ENCODE peak calls at places on chromosomes 6 and 20, in four cellular contexts. F, W, K and U are unnamed samples.

GRCh38 chr6:77461796-77462195 is 1.5 kb downstream of the HTR1B start:
- DNase-seq in F (no peak), W (no peak), K (no peak), U (no peak)

GRCh38 chr6:99573980-99574617 is 5.6 kb upstream of the CCNC start:
- DNase-seq in F (no peak), W (no peak), K (no peak), U (no peak)

GRCh38 chr6:424741-425417 is 33.3 kb downstream of the IRF4 start:
- DNase-seq in F (no peak), W (no peak), K (no peak), U (peak; percentile 54)

GRCh38 chr6:129853996-129854711 is 7.0 kb downstream of the TMEM244 start:
- DNase-seq in F (no peak), W (no peak), K (peak; percentile 55), U (no peak)

GRCh38 chr6:18471232-18471964 is 84.2 kb downstream of the RNF144B start:
- DNase-seq in F (no peak), W (no peak), K (no peak), U (no peak)

GRCh38 chr6:35178012-35178411 is 35.7 kb upstream of the SCUBE3 start:
- DNase-seq in F (no peak), W (no peak), K (no peak), U (no peak)

GRCh38 chr20:32019156-32019510 is 8.9 kb downstream of the CCM2L start:
- DNase-seq in F (no peak), W (no peak), K (no peak), U (no peak)

GRCh38 chr6:112269165-112269564 is 14.8 kb upstream of the LAMA4 start:
- DNase-seq in F (no peak), W (no peak), K (no peak), U (no peak)

GRCh38 chr6:30885481-30885998 is 1.2 kb downstream of the DDR1 start:
- DNase-seq in F (peak; percentile 88), W (no peak), K (peak; percentile 82), U (peak; percentile 59)

DNA sequence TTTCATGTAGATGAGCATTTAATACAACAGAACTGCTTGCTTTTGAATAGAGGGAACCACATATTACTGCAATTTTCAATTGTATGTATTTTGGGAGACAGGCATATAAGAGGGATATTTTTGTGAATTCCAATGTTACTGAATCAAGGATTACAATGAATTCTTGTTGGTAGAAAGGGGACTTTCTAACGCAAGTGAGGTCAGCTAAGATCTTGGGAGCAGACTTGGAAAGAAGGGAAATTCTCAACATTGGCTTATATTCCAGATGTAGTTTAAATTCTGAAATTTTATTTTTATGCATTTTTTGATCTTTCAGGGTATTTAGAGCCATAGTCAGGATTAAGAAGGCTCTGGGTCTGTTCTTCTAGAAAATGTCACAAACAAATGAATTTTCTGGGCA is 43.3 kb upstream of the CTAGE9 start:
- DNase-seq in F (no peak), W (no peak), K (no peak), U (no peak)
- H3K4me3 ChIP-seq in F (no peak overlapping the region), W (no peak overlapping the region), K (no peak overlapping the region), U (no peak overlapping the region)

DNA sequence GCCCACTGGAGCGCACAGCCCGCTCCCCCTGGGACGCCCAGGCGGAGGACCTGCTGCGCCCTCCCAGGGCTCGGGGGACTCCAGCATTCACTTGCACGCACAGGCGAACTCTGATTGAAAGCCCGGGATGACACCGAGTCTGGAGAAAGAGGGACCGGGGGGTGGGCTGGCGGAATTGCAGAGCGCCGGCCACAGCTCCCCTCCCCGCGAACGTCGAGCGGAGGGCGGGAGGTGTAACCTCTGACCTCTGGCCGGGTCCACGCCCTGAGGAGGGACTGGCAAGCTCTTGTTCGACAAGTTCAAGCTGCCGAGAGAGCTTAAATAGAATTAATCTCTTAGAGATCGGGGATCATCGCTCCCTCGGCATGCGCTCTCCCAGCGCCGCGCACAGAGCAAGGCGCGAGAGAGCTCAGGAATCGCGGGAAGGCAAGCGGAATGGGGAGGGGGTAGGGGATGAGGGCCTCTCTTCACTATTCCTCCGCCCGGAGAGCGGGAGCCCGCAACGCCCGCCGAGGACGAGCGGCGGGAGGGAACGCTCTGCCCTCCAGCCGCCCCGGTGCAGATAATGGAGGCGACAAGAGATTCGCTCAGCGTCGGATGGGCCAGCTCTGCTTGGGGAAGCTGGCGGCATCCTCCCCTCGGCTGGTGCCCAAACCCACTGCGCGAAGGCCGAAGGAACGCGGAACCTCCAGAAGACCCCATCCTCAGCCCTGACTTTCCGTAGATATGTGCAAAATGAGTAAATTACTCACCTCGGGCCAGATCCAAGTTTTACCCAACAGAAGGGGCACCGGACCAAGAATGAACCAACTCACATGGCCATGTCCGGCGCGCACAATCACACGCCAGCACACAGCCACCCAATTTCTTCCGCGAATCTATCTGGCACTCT is 761 bp upstream of the NR2E1 start:
- DNase-seq in F (no peak), W (no peak), K (no peak), U (no peak)
- H3K4me3 ChIP-seq in F (no peak overlapping the region), W (peak overlapping the region; percentile 49), K (no peak overlapping the region), U (peak overlapping the region; percentile 8)

GRCh38 chr6:145373826-145374225 is 361.5 kb downstream of the EPM2A start:
- DNase-seq in F (no peak), W (no peak), K (no peak), U (no peak)

GRCh38 chr6:145374566-145374965 is 360.8 kb downstream of the EPM2A start:
- DNase-seq in F (no peak), W (no peak), K (no peak), U (no peak)

GRCh38 chr6:145370559-145370958 is 364.8 kb downstream of the EPM2A start:
- DNase-seq in F (no peak), W (no peak), K (no peak), U (no peak)

GRCh38 chr6:145368075-145368474 is 367.2 kb downstream of the EPM2A start:
- DNase-seq in F (no peak), W (no peak), K (no peak), U (no peak)

GRCh38 chr6:145372671-145373123 is 362.6 kb downstream of the EPM2A start:
- DNase-seq in F (no peak), W (no peak), K (peak; percentile 19), U (no peak)
- H3K4me3 ChIP-seq in F (no peak overlapping the region), W (peak overlapping the region; percentile 64), K (no peak overlapping the region), U (no peak overlapping the region)

DNA sequence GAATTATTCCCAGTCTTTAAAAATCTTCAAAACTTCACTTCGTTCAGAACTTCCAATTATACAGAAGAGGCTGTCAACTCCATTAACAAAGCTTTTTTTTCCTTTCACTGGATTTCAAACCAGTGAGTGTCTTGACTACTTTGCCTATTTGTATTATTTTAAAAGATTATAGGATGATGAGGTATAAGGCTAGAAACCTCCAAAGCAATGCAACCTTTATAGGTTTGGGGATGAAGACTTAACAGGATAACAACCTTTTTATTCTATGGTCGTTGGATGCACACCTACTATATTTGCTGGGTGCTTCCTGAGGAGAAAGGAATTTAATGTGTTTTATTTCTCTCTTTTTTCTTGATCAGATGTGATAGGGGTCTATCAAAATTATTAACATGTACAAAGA is 1.9 kb upstream of the OVOL2 start:
- DNase-seq in F (no peak), W (no peak), K (no peak), U (no peak)
- H3K4me3 ChIP-seq in F (no peak overlapping the region), W (no peak overlapping the region), K (no peak overlapping the region), U (no peak overlapping the region)

GRCh38 chr6:56145616-56146015 is 101.8 kb downstream of the COL21A1 start:
- DNase-seq in F (no peak), W (no peak), K (no peak), U (no peak)

GRCh38 chr6:56148488-56149190 is 98.7 kb downstream of the COL21A1 start:
- DNase-seq in F (no peak), W (no peak), K (no peak), U (no peak)

GRCh38 chr6:56140090-56140489 is 107.3 kb downstream of the COL21A1 start:
- DNase-seq in F (no peak), W (no peak), K (no peak), U (no peak)

GRCh38 chr6:56143796-56144195 is 103.6 kb downstream of the COL21A1 start:
- DNase-seq in F (no peak), W (no peak), K (no peak), U (no peak)

DNA sequence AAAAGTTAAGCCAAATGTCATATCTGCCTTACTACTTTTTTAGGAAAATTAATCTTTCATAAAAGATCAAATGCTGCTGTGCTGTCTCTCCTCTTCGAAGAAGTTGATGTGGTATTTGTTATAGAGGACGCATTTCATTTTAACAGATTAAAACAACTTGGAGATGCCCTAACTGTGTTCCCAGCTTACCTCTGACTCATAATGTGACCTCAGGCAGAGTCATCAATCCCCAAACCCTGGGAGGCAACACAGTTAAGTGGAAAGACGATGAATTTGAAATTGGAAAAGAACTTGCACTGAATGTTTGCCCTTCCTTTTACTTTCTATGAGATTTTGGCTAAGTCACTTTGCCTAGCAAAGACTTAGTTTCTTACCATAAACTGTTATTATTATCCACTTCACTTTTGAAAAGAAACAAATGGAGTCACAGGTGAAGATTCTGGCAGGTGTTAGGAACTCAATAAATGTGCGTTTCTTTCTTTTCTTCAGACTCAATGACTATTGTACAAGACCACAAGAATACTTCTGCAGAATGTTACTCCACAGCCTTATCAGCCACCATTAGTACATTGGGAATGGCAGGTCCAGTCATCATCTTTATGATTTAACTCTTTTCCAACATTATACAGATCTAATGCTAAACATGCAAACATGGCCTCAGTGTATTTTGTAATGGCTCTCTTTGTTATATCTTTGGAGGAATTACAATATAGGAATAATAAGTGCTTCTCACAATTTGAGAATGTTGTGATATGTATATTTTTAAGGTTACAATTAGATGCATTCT is 102.6 kb downstream of the COL21A1 start:
- DNase-seq in F (no peak), W (no peak), K (peak; percentile 44), U (no peak)
- H3K4me3 ChIP-seq in F (no peak overlapping the region), W (no peak overlapping the region), K (no peak overlapping the region), U (no peak overlapping the region)

DNA sequence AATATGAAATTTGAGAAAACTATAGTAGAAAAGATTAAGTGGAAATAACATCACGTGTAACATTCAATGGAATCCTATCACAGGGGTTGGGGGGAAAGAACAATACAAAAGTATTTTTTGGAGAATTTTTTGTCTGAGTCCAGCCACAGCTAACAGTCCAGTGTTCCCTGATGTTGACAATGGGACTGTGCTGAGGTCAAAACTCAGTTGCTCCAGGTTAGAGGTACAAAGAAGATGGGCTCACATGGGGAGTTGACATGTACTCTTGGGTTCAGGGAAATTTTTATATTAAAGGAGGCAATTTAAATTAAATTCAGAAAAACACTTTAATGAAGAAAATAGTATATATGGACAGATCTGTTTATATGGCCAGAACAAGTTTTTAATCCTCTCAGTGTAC is 995 bp downstream of the MYCT1 start:
- DNase-seq in F (no peak), W (no peak), K (no peak), U (no peak)
- H3K4me3 ChIP-seq in F (no peak overlapping the region), W (peak overlapping the region; percentile 16), K (no peak overlapping the region), U (peak overlapping the region; percentile 41)

DNA sequence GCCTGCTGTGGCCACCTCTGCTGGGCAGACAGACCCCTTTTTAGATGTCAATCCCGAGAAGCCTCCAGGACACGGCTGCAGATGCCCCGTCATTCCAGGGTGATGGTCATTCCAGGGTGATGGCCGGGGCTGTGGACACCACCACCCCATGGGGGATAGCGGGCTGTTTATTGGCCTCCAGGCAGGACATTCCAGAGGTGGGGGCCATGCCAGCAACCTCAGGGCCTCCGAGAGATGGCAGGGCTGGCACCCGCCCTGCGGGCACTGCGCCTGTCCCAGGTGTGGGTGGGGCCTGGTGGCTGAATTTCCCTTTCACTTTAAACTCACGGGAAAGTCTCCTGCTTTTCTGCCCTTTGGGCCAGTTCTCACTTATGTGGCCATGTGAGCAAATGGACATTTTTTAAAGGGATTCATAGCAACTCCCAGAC is 14.5 kb downstream of the COL9A3 start:
- DNase-seq in F (no peak), W (no peak), K (no peak), U (peak; percentile 58)
- H3K4me3 ChIP-seq in F (no peak overlapping the region), W (no peak overlapping the region), K (no peak overlapping the region), U (no peak overlapping the region)